ENCODE peak calls at places on chromosomes 13 and 19, in four cellular contexts. C is GM12878, J is sigmoid colon, I is ovary. B is an unnamed sample.
A peak's percentile ranks its signal among the peaks of the same experiment; 100 is the strongest.

GRCh38 chr13:42660367-42660965 is 86.5 kb downstream of the TNFSF11 start:
- DNase-seq in C (no peak), J (no peak), I (no peak), B (no peak)

GRCh38 chr13:37009692-37010091 is 9.1 kb downstream of the EXOSC8 start:
- DNase-seq in C (no peak), J (no peak), I (no peak), B (no peak)

GRCh38 chr19:24060687-24061356 is 26.2 kb upstream of the ZNF254 start:
- DNase-seq in C (no peak), J (no peak), I (no peak), B (no peak)

GRCh38 chr13:113211774-113212173 is 2.4 kb downstream of the CUL4A start:
- DNase-seq in C (no peak), J (no peak), I (no peak), B (no peak)

GRCh38 chr19:58356236-58356970 is 3.1 kb upstream of the A1BG start:
- DNase-seq in C (no peak), J (peak; percentile 46), I (no peak), B (no peak)

GRCh38 chr13:110530839-110531499 is 30.6 kb downstream of the RAB20 start:
- DNase-seq in C (no peak), J (peak; percentile 46), I (no peak), B (no peak)

GRCh38 chr13:109810761-109811510 is 24.6 kb upstream of the IRS2 start:
- DNase-seq in C (no peak), J (no peak), I (no peak), B (no peak)

GRCh38 chr13:113508531-113509254 is 18.2 kb upstream of the DCUN1D2 start:
- DNase-seq in C (no peak), J (no peak), I (no peak), B (no peak)

GRCh38 chr19:41479757-41480191 is 36.8 kb downstream of the ERICH4 start:
- DNase-seq in C (no peak), J (no peak), I (peak; percentile 86), B (no peak)

GRCh38 chr19:1069009-1069779 is 2.2 kb downstream of the ARHGAP45 start:
- DNase-seq in C (no peak), J (no peak), I (no peak), B (no peak)

GRCh38 chr19:45130888-45131615 is 29.7 kb downstream of the NKPD1 start:
- DNase-seq in C (no peak), J (no peak), I (no peak), B (no peak)

GRCh38 chr19:35142531-35143230 is 374 bp upstream of the FXYD7 start:
- DNase-seq in C (no peak), J (no peak), I (peak; percentile 66), B (no peak)

GRCh38 chr19:44869728-44870470 is 21.2 kb upstream of the TOMM40 start:
- DNase-seq in C (no peak), J (peak; percentile 80), I (peak; percentile 60), B (no peak)

GRCh38 chr19:3479177-3479818 is 1.0 kb downstream of the SMIM24 start:
- DNase-seq in C (no peak), J (no peak), I (no peak), B (no peak)

GRCh38 chr19:24062222-24062621 is 24.8 kb upstream of the ZNF254 start:
- DNase-seq in C (no peak), J (no peak), I (no peak), B (no peak)

GRCh38 chr19:53357821-53358581 is 7.5 kb upstream of the ZNF525 start:
- DNase-seq in C (no peak), J (no peak), I (no peak), B (no peak)

GRCh38 chr13:58476176-58476575 is 844.6 kb downstream of the PCDH17 start:
- DNase-seq in C (no peak), J (no peak), I (no peak), B (no peak)

GRCh38 chr19:3692141-3693029 is 7.9 kb downstream of the PIP5K1C start:
- DNase-seq in C (no peak), J (no peak), I (no peak), B (no peak)

GRCh38 chr13:76968041-76968440 is 19.7 kb downstream of the ACOD1 start:
- DNase-seq in C (no peak), J (no peak), I (no peak), B (no peak)

GRCh38 chr19:13998426-13998825 is 7.7 kb downstream of the RFX1 start:
- DNase-seq in C (no peak), J (no peak), I (no peak), B (no peak)

GRCh38 chr19:44808463-44809371 is at the start of gene BCAM:
- DNase-seq in C (no peak), J (peak; percentile 91), I (peak; percentile 82), B (peak; percentile 57)

GRCh38 chr13:99955747-99956472 is 15.7 kb downstream of the ZIC5 start:
- DNase-seq in C (no peak), J (no peak), I (no peak), B (no peak)

GRCh38 chr13:41613984-41614581 is 156.7 kb downstream of the RGCC start:
- DNase-seq in C (no peak), J (peak; percentile 74), I (peak; percentile 37), B (no peak)

GRCh38 chr13:103625194-103625593 is 559.0 kb upstream of the SLC10A2 start:
- DNase-seq in C (no peak), J (no peak), I (no peak), B (no peak)

GRCh38 chr19:47377801-47378200 is 28.7 kb downstream of the DHX34 start:
- DNase-seq in C (no peak), J (no peak), I (no peak), B (no peak)

GRCh38 chr13:29595380-29596063 is at the start of gene SLC7A1:
- DNase-seq in C (peak; percentile 43), J (peak; percentile 90), I (peak; percentile 69), B (peak; percentile 44)

GRCh38 chr13:31162151-31163008 is 676 bp upstream of the HSPH1 start:
- DNase-seq in C (peak; percentile 92), J (peak; percentile 98), I (peak; percentile 95), B (peak; percentile 95)

GRCh38 chr19:16467581-16467980 is 4.2 kb downstream of the EPS15L1 start:
- DNase-seq in C (no peak), J (no peak), I (no peak), B (no peak)

GRCh38 chr13:27408074-27408473 is 16.3 kb upstream of the GTF3A start:
- DNase-seq in C (no peak), J (no peak), I (no peak), B (no peak)

GRCh38 chr13:95793018-95793555 is 116.1 kb downstream of the DNAJC3 start:
- DNase-seq in C (no peak), J (no peak), I (no peak), B (no peak)

GRCh38 chr19:33022472-33023116 is 42.1 kb downstream of the RHPN2 start:
- DNase-seq in C (no peak), J (no peak), I (no peak), B (no peak)

GRCh38 chr13:53023246-53023645 is 5.4 kb upstream of the OLFM4 start:
- DNase-seq in C (no peak), J (no peak), I (no peak), B (no peak)

GRCh38 chr19:47839411-47839810 is 17.7 kb downstream of the CRX start:
- DNase-seq in C (no peak), J (no peak), I (no peak), B (no peak)

GRCh38 chr13:77860621-77861020 is 58.0 kb downstream of the EDNRB start:
- DNase-seq in C (no peak), J (no peak), I (no peak), B (no peak)

GRCh38 chr13:74003374-74003773 is 130.8 kb downstream of the KLF12 start:
- DNase-seq in C (no peak), J (no peak), I (no peak), B (no peak)

GRCh38 chr19:16338470-16339360 is 14.1 kb downstream of the KLF2 start:
- DNase-seq in C (peak; percentile 59), J (no peak), I (peak; percentile 57), B (no peak)

GRCh38 chr13:112067121-112067741 is at the start of gene SOX1:
- DNase-seq in C (no peak), J (no peak), I (no peak), B (no peak)
- H3K4me3 ChIP-seq in C (no peak within 1 kb of the TSS), J (peak within 1 kb of the TSS; percentile 33), I (no peak within 1 kb of the TSS), B (peak within 1 kb of the TSS; percentile 15)

DNA sequence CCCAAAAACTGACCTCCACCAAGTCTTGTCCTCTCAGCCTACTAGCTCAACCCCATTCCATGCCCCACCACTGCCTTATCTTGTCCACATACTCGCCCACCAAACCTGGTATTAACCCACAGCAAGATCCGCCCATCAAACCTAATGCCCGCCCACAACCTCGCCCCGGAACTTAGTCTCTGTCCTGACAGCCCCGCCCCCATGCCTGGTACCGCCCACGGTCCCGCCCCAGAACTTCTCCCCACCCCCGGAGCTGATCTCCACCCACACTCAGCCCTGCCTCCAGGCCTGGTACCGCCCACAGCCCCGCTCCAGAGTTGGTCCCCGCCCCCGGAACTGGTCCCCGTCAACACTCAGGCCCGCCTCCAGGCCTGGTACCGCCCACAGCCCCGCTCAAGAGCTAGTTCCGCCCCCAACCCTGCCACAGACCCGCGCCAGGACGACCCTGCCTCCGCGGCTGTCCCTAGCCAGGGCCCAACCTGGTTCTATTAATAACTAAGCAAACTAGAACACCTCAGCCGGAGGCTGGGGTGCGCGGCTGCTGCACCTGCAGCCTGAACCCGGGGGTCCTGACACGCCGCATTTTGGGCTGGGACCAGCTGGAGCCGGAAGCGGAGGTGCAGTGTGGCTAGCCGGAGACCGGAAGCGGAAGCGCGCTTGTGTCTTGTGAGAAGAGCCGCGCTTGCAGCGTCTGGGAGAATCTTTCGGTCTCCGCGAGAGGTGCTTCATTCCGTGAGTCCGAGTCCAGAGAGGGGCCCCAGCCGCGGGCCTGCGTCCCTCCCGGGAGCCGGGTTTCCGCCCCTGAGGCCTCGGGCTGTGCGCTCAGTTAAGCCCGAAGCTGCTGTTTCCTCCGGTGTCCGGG is at the start of gene ZNF557:
- DNase-seq in C (peak; percentile 88), J (peak; percentile 99), I (peak; percentile 99), B (peak; percentile 98)
- TF ChIP-seq EP300 in C (no peak), J (no peak), I (no peak), B (peak; percentile 32)

DNA sequence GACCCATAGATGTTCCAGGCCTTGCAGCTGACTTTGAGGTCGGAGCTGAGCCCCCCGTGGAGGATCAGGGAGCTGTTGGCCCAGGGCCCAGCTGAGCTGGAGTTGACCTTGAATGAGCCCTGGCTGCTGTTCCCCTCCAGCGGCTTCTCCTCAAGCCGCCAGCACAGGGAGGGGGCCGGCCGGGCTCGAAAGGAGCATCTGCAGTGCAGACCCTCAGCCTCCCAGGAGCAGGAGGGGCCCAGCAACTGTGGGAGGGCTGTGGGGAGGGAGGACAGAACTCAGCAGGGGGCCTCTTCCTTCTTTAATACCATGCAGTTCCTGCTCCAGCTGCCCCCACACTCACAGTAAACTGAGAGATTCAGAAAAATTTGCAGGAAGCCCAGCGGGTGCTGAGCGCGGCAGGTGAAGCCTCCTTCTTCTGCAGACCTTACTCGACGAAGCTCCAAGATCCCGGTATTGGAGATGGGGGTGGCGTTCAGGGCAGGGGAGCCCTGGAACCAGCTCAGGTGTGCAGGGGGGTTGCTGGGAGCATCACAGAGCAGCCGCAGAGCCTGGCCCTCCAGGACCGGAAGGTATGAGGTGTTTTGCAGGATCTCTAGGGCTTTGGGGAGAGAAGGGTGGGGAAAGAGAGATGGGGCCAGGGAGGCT is 2.6 kb downstream of the SIGLEC5 start:
- DNase-seq in C (no peak), J (no peak), I (no peak), B (no peak)
- H3K4me3 ChIP-seq in C (no peak overlapping the region), J (no peak overlapping the region), I (no peak overlapping the region), B (no peak overlapping the region)

GRCh38 chr19:57282011-57282636 is 1.8 kb downstream of the ZNF460 start:
- DNase-seq in C (peak; percentile 57), J (no peak), I (no peak), B (no peak)

GRCh38 chr19:57279418-57280164 is 694 bp upstream of the ZNF460 start:
- DNase-seq in C (peak; percentile 77), J (peak; percentile 96), I (peak; percentile 93), B (peak; percentile 73)

GRCh38 chr19:57276430-57276829 is 3.9 kb upstream of the ZNF460 start:
- DNase-seq in C (no peak), J (no peak), I (no peak), B (no peak)

GRCh38 chr19:57280913-57281425 is 684 bp downstream of the ZNF460 start:
- DNase-seq in C (no peak), J (no peak), I (no peak), B (no peak)

GRCh38 chr19:57280165-57280912 is at the start of gene ZNF460:
- DNase-seq in C (peak; percentile 88), J (peak; percentile 99), I (peak; percentile 98), B (peak; percentile 89)
- TF ChIP-seq EP300 in C (no peak), J (no peak), I (no peak), B (peak; percentile 65)

B was measured in tibial nerve.